ENCODE peak calls at places on chromosomes 1 and 21, in five cellular contexts. P, Q, I, X and G are unnamed samples.

GRCh38 chr1:28509705-28510349 is 4.0 kb downstream of the RCC1 start:
- DNase-seq in P (no peak), Q (no peak), I (peak; percentile 29), X (no peak), G (no peak)

GRCh38 chr1:119926553-119926952 is 30.2 kb upstream of the ADAM30 start:
- DNase-seq in P (no peak), Q (no peak), I (no peak), X (no peak), G (no peak)

GRCh38 chr1:54982739-54983138 is 2.3 kb downstream of the TMEM61 start:
- DNase-seq in P (no peak), Q (no peak), I (no peak), X (no peak), G (no peak)

GRCh38 chr1:48756704-48757316 is 19.9 kb downstream of the BEND5 start:
- DNase-seq in P (no peak), Q (no peak), I (no peak), X (no peak), G (no peak)

GRCh38 chr1:15205586-15206346 is 41.3 kb upstream of the FHAD1 start:
- DNase-seq in P (no peak), Q (no peak), I (no peak), X (no peak), G (no peak)

GRCh38 chr1:12285496-12286143 is 55.8 kb downstream of the VPS13D start:
- DNase-seq in P (no peak), Q (no peak), I (no peak), X (no peak), G (no peak)

GRCh38 chr1:6415979-6416656 is 3.6 kb downstream of the HES2 start:
- DNase-seq in P (no peak), Q (no peak), I (no peak), X (no peak), G (no peak)

GRCh38 chr1:7606096-7606495 is 165.0 kb upstream of the VAMP3 start:
- DNase-seq in P (no peak), Q (no peak), I (no peak), X (no peak), G (no peak)

GRCh38 chr21:14989359-14989758 is 75.4 kb downstream of the NRIP1 start:
- DNase-seq in P (peak; percentile 41), Q (no peak), I (no peak), X (no peak), G (no peak)

GRCh38 chr1:2625311-2625710 is 7.5 kb downstream of the MMEL1 start:
- DNase-seq in P (no peak), Q (no peak), I (no peak), X (no peak), G (no peak)

GRCh38 chr1:179230251-179230650 is 774 bp upstream of the ABL2 start:
- DNase-seq in P (peak; percentile 33), Q (no peak), I (peak; percentile 68), X (no peak), G (no peak)

GRCh38 chr1:54970901-54971300 is 9.5 kb upstream of the TMEM61 start:
- DNase-seq in P (no peak), Q (no peak), I (peak; percentile 96), X (no peak), G (no peak)

GRCh38 chr1:201299968-201300367 is 16.7 kb downstream of the PKP1 start:
- DNase-seq in P (no peak), Q (no peak), I (peak; percentile 97), X (peak; percentile 63), G (no peak)

GRCh38 chr1:61481313-61481712 is 243.6 kb downstream of the TM2D1 start:
- DNase-seq in P (no peak), Q (no peak), I (peak; percentile 76), X (no peak), G (no peak)

GRCh38 chr1:180194546-180195207 is 35.4 kb upstream of the LHX4 start:
- DNase-seq in P (no peak), Q (no peak), I (no peak), X (no peak), G (no peak)

GRCh38 chr1:245277276-245277675 is 122.5 kb downstream of the KIF26B start:
- DNase-seq in P (no peak), Q (no peak), I (no peak), X (peak; percentile 20), G (no peak)

GRCh38 chr1:185775505-185775904 is 41.3 kb downstream of the HMCN1 start:
- DNase-seq in P (no peak), Q (peak; percentile 54), I (no peak), X (no peak), G (peak; percentile 49)

GRCh38 chr1:207959141-207959825 is 48.4 kb upstream of the CD34 start:
- DNase-seq in P (no peak), Q (no peak), I (peak; percentile 24), X (peak; percentile 60), G (no peak)

GRCh38 chr21:45264919-45265515 is 22.7 kb downstream of the POFUT2 start:
- DNase-seq in P (no peak), Q (no peak), I (no peak), X (no peak), G (no peak)

GRCh38 chr1:236155841-236156503 is 13.6 kb downstream of the GPR137B start:
- DNase-seq in P (no peak), Q (no peak), I (no peak), X (no peak), G (no peak)

GRCh38 chr1:13996334-13996733 is 296.3 kb downstream of the PRDM2 start:
- DNase-seq in P (no peak), Q (no peak), I (no peak), X (no peak), G (no peak)

GRCh38 chr1:23422313-23422877 is 2.2 kb downstream of the TCEA3 start:
- DNase-seq in P (peak; percentile 43), Q (no peak), I (peak; percentile 68), X (peak; percentile 89), G (no peak)

DNA sequence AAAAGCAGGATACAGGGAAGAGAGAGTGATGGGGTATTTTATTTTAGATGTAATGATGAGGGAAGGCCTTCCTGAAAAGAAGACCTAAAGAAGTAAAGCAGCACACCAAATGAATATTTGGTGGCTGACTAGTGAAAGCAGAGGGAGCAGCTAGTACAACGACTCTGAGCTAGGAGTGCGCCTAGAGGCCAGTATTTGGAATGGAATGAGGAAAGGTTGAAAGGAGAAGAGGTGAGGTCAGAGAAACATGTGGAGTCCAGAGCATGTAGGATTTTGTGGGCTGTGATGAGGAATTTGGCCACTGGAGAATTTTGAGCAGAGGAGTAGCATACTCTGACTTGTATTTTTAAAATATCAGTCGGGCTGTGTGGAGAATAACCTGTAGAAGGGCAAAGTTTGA is 11.8 kb upstream of the RPL5 start:
- DNase-seq in P (no peak), Q (no peak), I (peak; percentile 37), X (no peak), G (no peak)
- TF ChIP-seq CTCF in P (peak; percentile 13), Q (no peak), I (no peak), X (no peak), G (no peak)

DNA sequence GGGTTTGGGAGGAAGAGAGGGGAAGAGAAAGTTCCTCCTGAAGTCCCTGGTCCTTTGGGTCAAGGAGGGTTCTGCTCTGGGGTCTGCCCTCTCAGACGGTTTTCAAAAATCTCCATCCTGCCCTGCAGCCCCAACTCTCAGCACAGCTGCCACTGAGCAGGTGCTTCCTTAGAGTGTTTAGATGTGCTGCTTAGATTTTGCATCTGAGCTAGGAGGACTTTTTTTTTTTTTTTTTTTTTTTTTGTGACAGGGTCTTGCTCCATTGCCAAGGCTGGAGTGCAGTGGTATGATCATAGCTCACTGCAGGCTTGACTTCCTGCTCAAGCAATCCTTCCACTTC is 324.9 kb upstream of the POU3F1 start:
- DNase-seq in P (no peak), Q (no peak), I (no peak), X (no peak), G (no peak)
- H3K4me3 ChIP-seq in P (no peak overlapping the region), Q (no peak overlapping the region), I (no peak overlapping the region), X (no peak overlapping the region), G (no peak overlapping the region)

DNA sequence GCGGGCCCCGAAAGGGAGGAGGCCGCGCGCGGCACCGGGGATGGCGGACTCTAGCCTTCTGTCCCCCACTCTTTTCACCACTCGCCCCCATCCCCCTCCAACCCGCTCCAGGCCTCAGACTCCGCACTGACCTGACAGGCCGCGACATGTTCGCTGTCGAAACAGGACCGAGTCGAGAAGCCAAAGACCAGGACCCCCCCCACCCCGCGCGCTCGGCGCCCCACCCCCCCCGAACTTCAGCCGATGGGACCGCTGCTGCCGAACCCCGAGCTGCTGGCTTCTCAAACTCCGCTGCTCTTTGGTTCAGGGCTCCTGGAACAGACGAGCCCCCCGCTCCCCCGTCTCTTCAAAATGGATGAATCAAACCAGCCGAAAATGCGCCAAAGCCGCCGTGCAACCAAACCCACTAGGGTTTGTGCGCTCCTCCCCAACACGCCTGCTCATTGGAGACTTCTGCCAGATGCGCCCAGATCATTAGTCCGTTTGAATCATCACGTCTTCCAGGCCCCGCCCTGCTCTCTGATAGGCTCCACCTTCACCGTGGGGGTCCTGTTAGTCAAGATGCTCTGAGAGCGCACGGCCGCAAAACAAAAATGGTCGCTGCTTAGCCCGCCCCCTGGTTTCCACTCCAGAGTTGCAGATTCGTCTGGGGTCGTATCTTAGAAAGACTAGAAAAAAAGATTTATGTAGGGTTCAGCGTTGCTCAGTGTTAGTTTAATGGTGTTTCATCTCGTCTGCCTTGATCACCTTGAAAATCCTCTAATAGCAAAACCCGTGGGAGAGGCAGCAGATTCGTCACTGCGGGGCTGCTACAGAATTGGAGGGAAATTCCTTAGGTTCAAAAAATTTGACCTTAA is at the start of gene NUCKS1:
- DNase-seq in P (peak; percentile 99), Q (peak; percentile 93), I (peak; percentile 91), X (peak; percentile 98), G (peak; percentile 92)
- TF ChIP-seq CTCF in P (peak; percentile 42), Q (no peak), I (no peak), X (peak; percentile 4), G (no peak)

GRCh38 chr1:1600861-1601563 is 1.1 kb upstream of the FNDC10 start:
- DNase-seq in P (no peak), Q (no peak), I (no peak), X (no peak), G (no peak)

GRCh38 chr1:1598720-1599029 is 1.3 kb downstream of the FNDC10 start:
- DNase-seq in P (no peak), Q (no peak), I (no peak), X (no peak), G (no peak)

GRCh38 chr1:1601564-1602320 is 1.8 kb upstream of the FNDC10 start:
- DNase-seq in P (no peak), Q (no peak), I (no peak), X (no peak), G (no peak)

GRCh38 chr1:1599030-1599916 is 662 bp downstream of the FNDC10 start:
- DNase-seq in P (no peak), Q (no peak), I (no peak), X (no peak), G (no peak)

DNA sequence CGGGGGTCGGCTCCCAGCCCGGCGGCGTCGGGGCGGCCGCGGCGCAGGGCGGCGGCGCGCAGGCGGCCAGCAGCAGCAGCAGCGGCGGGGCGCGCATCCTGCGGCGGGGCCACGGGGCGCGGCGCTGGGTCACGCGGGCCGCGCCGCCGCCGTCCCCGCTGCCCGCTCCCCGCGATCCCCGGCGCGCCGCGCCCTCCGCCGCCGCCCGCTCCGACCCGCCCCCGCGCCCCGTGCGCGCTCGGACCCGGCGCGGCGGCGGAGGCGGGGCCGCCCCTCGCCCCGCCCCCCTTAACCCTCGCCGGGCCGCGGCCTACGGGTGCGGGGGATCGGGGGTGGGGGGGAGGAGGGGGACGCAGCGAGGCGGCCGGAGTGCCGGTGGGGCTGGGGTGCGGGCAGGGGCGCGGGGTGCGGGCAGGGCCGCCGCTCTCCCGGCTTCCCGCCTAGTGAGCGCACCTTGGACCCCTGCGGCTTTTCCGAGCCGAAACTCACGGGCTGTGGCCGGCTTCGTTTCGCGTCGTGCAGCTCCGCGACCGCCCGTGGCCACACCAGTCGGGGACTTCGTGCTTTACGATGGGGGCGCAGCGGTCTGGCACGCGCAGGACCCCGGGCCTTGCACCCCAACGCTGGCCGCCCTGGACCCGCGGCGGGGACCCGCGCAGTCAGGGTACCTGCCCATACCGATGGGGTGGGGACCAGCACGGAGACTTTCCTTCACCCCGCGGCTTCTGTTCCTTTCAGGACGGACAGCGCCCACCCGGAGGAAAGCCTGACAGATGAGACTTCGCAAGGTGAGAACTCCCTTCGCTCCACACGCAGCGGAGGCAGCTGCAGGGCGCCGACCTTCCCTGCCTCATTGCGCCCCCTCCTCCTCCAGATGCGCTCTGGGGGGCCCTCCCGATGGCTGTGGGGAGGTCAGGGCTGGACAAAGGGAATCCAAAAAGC is at the start of gene FNDC10:
- DNase-seq in P (no peak), Q (no peak), I (no peak), X (no peak), G (no peak)
- H3K4me3 ChIP-seq in P (peak within 1 kb of the TSS; percentile 55), Q (peak within 1 kb of the TSS; percentile 35), I (peak within 1 kb of the TSS; percentile 35), X (peak within 1 kb of the TSS; percentile 52), G (peak within 1 kb of the TSS; percentile 44)